ENCODE peak calls at places on chromosomes 16 and 17, in eight cellular contexts. One of them, this sample, is unnamed.

GRCh38 chr17:56038136-56038535 is 115.1 kb upstream of the ANKFN1 start:
- DNase-seq in fibroblast of villous mesenchyme: no peak
- DNase-seq in transverse colon: no peak
- DNase-seq in OCI-LY7: no peak
- DNase-seq in heart left ventricle: no peak
- DNase-seq in lower leg skin: no peak
- DNase-seq in Caco-2: no peak
- DNase-seq in lower lobe of right lung: no peak
- DNase-seq in this sample: no peak

GRCh38 chr16:75433732-75434413 is 570 bp upstream of the CFDP1 start:
- DNase-seq in transverse colon: peak
- DNase-seq in Caco-2: peak
- DNase-seq in heart left ventricle: no peak
- DNase-seq in OCI-LY7: no peak
- DNase-seq in fibroblast of villous mesenchyme: peak
- DNase-seq in lower lobe of right lung: peak
- DNase-seq in lower leg skin: peak
- DNase-seq in this sample: peak

GRCh38 chr16:27526169-27526568 is 23.5 kb downstream of the GTF3C1 start:
- DNase-seq in lower lobe of right lung: no peak
- DNase-seq in lower leg skin: no peak
- DNase-seq in fibroblast of villous mesenchyme: no peak
- DNase-seq in heart left ventricle: peak
- DNase-seq in OCI-LY7: no peak
- DNase-seq in Caco-2: no peak
- DNase-seq in transverse colon: no peak
- DNase-seq in this sample: no peak

GRCh38 chr17:77610518-77610893 is 348.0 kb upstream of the TNRC6C start:
- DNase-seq in lower leg skin: no peak
- DNase-seq in lower lobe of right lung: no peak
- DNase-seq in heart left ventricle: no peak
- DNase-seq in fibroblast of villous mesenchyme: no peak
- DNase-seq in transverse colon: no peak
- DNase-seq in Caco-2: no peak
- DNase-seq in OCI-LY7: no peak
- DNase-seq in this sample: no peak

GRCh38 chr16:1481906-1482835 is 6.6 kb downstream of the PTX4 start:
- DNase-seq in heart left ventricle: no peak
- DNase-seq in lower lobe of right lung: no peak
- DNase-seq in OCI-LY7: no peak
- DNase-seq in fibroblast of villous mesenchyme: no peak
- DNase-seq in Caco-2: no peak
- DNase-seq in transverse colon: no peak
- DNase-seq in lower leg skin: no peak
- DNase-seq in this sample: peak

GRCh38 chr17:83106913-83107655 is 27.7 kb downstream of the METRNL start:
- DNase-seq in lower lobe of right lung: no peak
- DNase-seq in OCI-LY7: no peak
- DNase-seq in heart left ventricle: no peak
- DNase-seq in transverse colon: no peak
- DNase-seq in lower leg skin: peak
- DNase-seq in fibroblast of villous mesenchyme: peak
- DNase-seq in Caco-2: no peak
- DNase-seq in this sample: no peak

GRCh38 chr16:80346160-80346632 is 194.6 kb upstream of the DYNLRB2 start:
- DNase-seq in lower leg skin: no peak
- DNase-seq in OCI-LY7: peak
- DNase-seq in Caco-2: no peak
- DNase-seq in heart left ventricle: no peak
- DNase-seq in transverse colon: no peak
- DNase-seq in fibroblast of villous mesenchyme: no peak
- DNase-seq in lower lobe of right lung: no peak
- DNase-seq in this sample: no peak

GRCh38 chr17:49227436-49228261 is 2.9 kb downstream of the PHOSPHO1 start:
- DNase-seq in lower leg skin: peak
- DNase-seq in heart left ventricle: peak
- DNase-seq in fibroblast of villous mesenchyme: peak
- DNase-seq in Caco-2: peak
- DNase-seq in lower lobe of right lung: peak
- DNase-seq in OCI-LY7: peak
- DNase-seq in transverse colon: peak
- DNase-seq in this sample: peak

GRCh38 chr16:49598386-49599170 is 225.0 kb downstream of the C16orf78 start:
- DNase-seq in fibroblast of villous mesenchyme: no peak
- DNase-seq in heart left ventricle: no peak
- DNase-seq in OCI-LY7: no peak
- DNase-seq in lower lobe of right lung: no peak
- DNase-seq in transverse colon: no peak
- DNase-seq in lower leg skin: no peak
- DNase-seq in Caco-2: no peak
- DNase-seq in this sample: no peak

GRCh38 chr16:19559242-19559910 is 3.9 kb downstream of the VPS35L start:
- DNase-seq in lower leg skin: no peak
- DNase-seq in Caco-2: peak
- DNase-seq in fibroblast of villous mesenchyme: peak
- DNase-seq in transverse colon: no peak
- DNase-seq in OCI-LY7: peak
- DNase-seq in lower lobe of right lung: no peak
- DNase-seq in heart left ventricle: no peak
- DNase-seq in this sample: peak

GRCh38 chr17:45867171-45867570 is 22.5 kb downstream of the SPPL2C start:
- DNase-seq in fibroblast of villous mesenchyme: no peak
- DNase-seq in lower lobe of right lung: no peak
- DNase-seq in heart left ventricle: no peak
- DNase-seq in Caco-2: no peak
- DNase-seq in transverse colon: no peak
- DNase-seq in lower leg skin: no peak
- DNase-seq in OCI-LY7: no peak
- DNase-seq in this sample: no peak

GRCh38 chr16:81514041-81514559 is 69.5 kb downstream of the CMIP start:
- DNase-seq in heart left ventricle: no peak
- DNase-seq in lower leg skin: no peak
- DNase-seq in lower lobe of right lung: no peak
- DNase-seq in OCI-LY7: peak
- DNase-seq in fibroblast of villous mesenchyme: peak
- DNase-seq in Caco-2: no peak
- DNase-seq in transverse colon: no peak
- DNase-seq in this sample: no peak

GRCh38 chr17:68519911-68520310 is 7.7 kb downstream of the PRKAR1A start:
- DNase-seq in lower leg skin: no peak
- DNase-seq in heart left ventricle: no peak
- DNase-seq in OCI-LY7: no peak
- DNase-seq in lower lobe of right lung: no peak
- DNase-seq in transverse colon: no peak
- DNase-seq in fibroblast of villous mesenchyme: no peak
- DNase-seq in Caco-2: no peak
- DNase-seq in this sample: no peak

DNA sequence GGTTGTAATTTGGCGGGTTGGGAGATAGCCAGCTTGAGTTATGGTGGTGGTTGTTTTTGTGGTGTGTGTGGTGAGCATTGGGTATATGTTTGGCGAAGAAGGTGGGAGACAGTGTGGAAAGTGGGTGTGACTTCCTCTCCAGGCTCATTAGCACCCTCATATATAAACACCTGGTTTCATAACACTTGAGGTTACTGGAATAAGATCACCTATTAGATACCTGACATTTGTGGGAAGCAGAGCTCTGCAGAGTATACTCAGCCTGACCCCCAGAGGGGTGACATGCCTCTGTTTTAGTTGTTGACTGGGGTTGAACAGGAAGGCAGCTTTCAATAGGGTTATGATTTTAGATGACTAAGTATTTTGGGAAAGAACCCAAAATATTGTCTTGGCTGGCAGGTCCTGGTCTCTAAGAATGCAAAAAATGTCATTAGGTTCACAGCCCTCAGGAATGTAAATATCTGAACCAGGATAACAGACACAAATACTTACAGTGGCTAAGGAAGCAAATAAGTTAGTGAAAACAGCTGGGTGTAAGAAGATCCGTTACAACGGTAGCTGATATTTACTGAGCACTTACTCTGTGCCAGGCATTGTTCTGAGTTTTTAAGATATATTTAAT is 18.3 kb upstream of the EFCAB13 start:
- DNase-seq in heart left ventricle: no peak
- DNase-seq in OCI-LY7: no peak
- DNase-seq in lower lobe of right lung: no peak
- DNase-seq in Caco-2: peak
- DNase-seq in fibroblast of villous mesenchyme: peak
- DNase-seq in lower leg skin: no peak
- DNase-seq in transverse colon: no peak
- DNase-seq in this sample: peak
- TF ChIP-seq CTCF in heart left ventricle: no peak
- TF ChIP-seq CTCF in OCI-LY7: no peak
- TF ChIP-seq CTCF in lower lobe of right lung: no peak
- TF ChIP-seq CTCF in Caco-2: no peak
- TF ChIP-seq CTCF in fibroblast of villous mesenchyme: no peak
- TF ChIP-seq CTCF in lower leg skin: no peak
- TF ChIP-seq CTCF in transverse colon: no peak
- TF ChIP-seq CTCF in this sample: no peak

GRCh38 chr16:53745126-53745525 is 41.2 kb downstream of the FTO start:
- DNase-seq in fibroblast of villous mesenchyme: no peak
- DNase-seq in OCI-LY7: no peak
- DNase-seq in lower leg skin: peak
- DNase-seq in transverse colon: no peak
- DNase-seq in heart left ventricle: no peak
- DNase-seq in lower lobe of right lung: no peak
- DNase-seq in Caco-2: no peak
- DNase-seq in this sample: no peak
- TF ChIP-seq CTCF in fibroblast of villous mesenchyme: no peak
- TF ChIP-seq CTCF in OCI-LY7: no peak
- TF ChIP-seq CTCF in lower leg skin: no peak
- TF ChIP-seq CTCF in transverse colon: no peak
- TF ChIP-seq CTCF in heart left ventricle: no peak
- TF ChIP-seq CTCF in lower lobe of right lung: no peak
- TF ChIP-seq CTCF in Caco-2: no peak
- TF ChIP-seq CTCF in this sample: no peak

GRCh38 chr17:57403241-57403640 is 146.9 kb downstream of the MSI2 start:
- DNase-seq in transverse colon: no peak
- DNase-seq in OCI-LY7: no peak
- DNase-seq in fibroblast of villous mesenchyme: no peak
- DNase-seq in lower leg skin: no peak
- DNase-seq in heart left ventricle: no peak
- DNase-seq in Caco-2: no peak
- DNase-seq in lower lobe of right lung: no peak
- DNase-seq in this sample: no peak

GRCh38 chr17:57402691-57403090 is 146.4 kb downstream of the MSI2 start:
- DNase-seq in lower leg skin: no peak
- DNase-seq in lower lobe of right lung: no peak
- DNase-seq in OCI-LY7: no peak
- DNase-seq in transverse colon: no peak
- DNase-seq in Caco-2: no peak
- DNase-seq in heart left ventricle: no peak
- DNase-seq in fibroblast of villous mesenchyme: no peak
- DNase-seq in this sample: no peak

GRCh38 chr17:57399690-57400089 is 143.4 kb downstream of the MSI2 start:
- DNase-seq in fibroblast of villous mesenchyme: no peak
- DNase-seq in lower leg skin: no peak
- DNase-seq in OCI-LY7: peak
- DNase-seq in lower lobe of right lung: no peak
- DNase-seq in heart left ventricle: no peak
- DNase-seq in transverse colon: no peak
- DNase-seq in Caco-2: no peak
- DNase-seq in this sample: no peak

GRCh38 chr17:57400648-57401047 is 144.3 kb downstream of the MSI2 start:
- DNase-seq in fibroblast of villous mesenchyme: no peak
- DNase-seq in lower leg skin: no peak
- DNase-seq in transverse colon: no peak
- DNase-seq in Caco-2: no peak
- DNase-seq in OCI-LY7: no peak
- DNase-seq in lower lobe of right lung: no peak
- DNase-seq in heart left ventricle: no peak
- DNase-seq in this sample: no peak

DNA sequence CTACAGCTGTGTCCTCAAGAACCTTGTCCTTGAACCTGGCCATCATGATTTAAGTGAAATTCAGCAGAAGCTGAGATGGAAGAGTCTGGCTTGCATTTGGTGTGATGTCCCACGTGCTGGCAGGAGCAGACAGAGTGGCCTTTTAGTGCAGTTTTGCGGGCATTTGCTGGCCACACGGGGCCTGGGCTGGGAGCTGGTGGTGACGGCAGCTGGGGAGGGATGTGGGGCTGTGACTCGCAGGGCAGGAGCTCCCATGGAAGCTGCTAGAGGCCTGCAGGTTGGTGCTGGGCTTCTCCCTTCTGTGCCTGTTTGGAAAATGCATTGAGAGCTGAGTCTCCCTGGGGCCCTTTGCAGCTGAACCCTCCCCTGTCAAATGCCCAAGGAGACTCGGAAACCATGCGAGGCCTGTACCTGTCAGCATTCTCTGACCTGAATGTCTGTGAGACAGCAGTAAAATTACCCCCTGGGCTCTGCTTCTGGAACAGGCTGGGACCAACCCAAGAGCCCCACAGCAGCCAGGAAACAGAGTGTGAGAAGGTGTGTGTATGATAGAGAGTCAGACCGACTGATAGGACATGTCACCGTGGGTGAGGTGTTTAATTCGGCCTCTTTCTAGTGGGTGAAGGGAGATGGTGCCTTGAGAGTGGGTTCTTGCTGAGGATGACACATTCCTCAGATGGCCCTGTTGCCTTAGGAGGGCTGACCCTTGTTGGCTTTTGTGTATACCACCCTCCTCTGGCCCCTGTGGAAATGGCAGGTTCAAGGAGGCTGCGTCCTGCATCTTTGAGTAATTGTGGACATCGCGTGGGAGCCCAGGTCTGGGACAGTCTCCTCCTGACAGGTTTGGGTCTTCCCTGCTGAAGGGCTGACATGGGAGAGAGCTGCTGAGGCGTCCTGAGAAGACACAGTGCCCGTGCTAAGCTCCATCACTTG is 145.5 kb downstream of the MSI2 start:
- DNase-seq in Caco-2: peak
- DNase-seq in transverse colon: no peak
- DNase-seq in OCI-LY7: peak
- DNase-seq in lower leg skin: no peak
- DNase-seq in heart left ventricle: no peak
- DNase-seq in fibroblast of villous mesenchyme: no peak
- DNase-seq in lower lobe of right lung: no peak
- DNase-seq in this sample: no peak
- TF ChIP-seq CTCF in Caco-2: no peak
- TF ChIP-seq CTCF in transverse colon: no peak
- TF ChIP-seq CTCF in OCI-LY7: peak
- TF ChIP-seq CTCF in lower leg skin: no peak
- TF ChIP-seq CTCF in heart left ventricle: no peak
- TF ChIP-seq CTCF in fibroblast of villous mesenchyme: peak
- TF ChIP-seq CTCF in lower lobe of right lung: no peak
- TF ChIP-seq CTCF in this sample: no peak

DNA sequence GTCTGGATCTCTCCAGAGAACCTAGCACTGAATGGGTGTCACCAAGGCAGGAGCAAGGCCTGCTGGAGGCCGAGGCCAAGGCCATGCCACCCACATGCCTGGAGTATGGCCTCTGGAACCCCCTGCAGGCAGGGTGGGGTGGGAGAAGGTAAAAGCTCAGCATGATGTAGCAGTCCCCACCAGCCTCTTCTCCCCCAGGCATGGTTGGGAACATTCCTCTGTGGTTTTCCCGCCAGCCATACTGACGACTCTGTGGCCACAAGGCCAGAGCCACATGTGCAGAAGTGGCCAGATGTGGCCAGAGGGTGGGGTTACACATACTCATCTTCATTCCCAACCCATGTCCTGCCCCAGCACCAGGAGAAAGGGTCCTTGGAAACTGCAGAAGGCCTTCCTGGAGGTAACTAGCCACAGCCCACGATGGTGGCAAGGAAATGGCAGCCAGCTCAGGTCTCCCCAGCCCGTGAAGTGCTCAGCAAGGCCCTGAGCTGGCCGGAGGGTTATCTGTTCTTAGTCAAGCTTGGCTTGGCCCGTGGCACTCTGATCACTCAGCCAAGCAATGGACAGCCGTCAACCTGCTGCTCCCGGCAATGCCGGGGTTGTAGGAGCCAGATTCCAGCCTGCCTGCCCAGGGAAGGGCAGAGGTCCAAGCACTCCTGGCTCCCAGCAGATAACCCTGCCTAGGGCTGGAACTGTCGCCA is 26.2 kb downstream of the HDAC5 start:
- DNase-seq in Caco-2: no peak
- DNase-seq in transverse colon: no peak
- DNase-seq in fibroblast of villous mesenchyme: peak
- DNase-seq in heart left ventricle: peak
- DNase-seq in lower lobe of right lung: no peak
- DNase-seq in OCI-LY7: no peak
- DNase-seq in lower leg skin: no peak
- DNase-seq in this sample: no peak
- TF ChIP-seq CTCF in Caco-2: no peak
- TF ChIP-seq CTCF in transverse colon: no peak
- TF ChIP-seq CTCF in fibroblast of villous mesenchyme: peak
- TF ChIP-seq CTCF in heart left ventricle: no peak
- TF ChIP-seq CTCF in lower lobe of right lung: no peak
- TF ChIP-seq CTCF in OCI-LY7: no peak
- TF ChIP-seq CTCF in lower leg skin: no peak
- TF ChIP-seq CTCF in this sample: peak